ENCODE peak calls at places on chromosomes 1 and 21, in nine cellular contexts. One of them, this sample, is unnamed.

GRCh38 chr1:221766210-221766609 is 24.3 kb upstream of the DUSP10 start:
- DNase-seq in heart right ventricle: no peak
- DNase-seq in upper lobe of right lung: no peak
- DNase-seq in stomach: no peak
- DNase-seq in psoas muscle: no peak
- DNase-seq in BE2C: no peak
- DNase-seq in epithelial cell of esophagus: no peak
- DNase-seq in mesenchymal stem cell: peak; percentile 17
- DNase-seq in AG04450: peak; percentile 59
- DNase-seq in this sample: no peak

GRCh38 chr1:238675241-238675640 is 711.1 kb upstream of the CHRM3 start:
- DNase-seq in heart right ventricle: no peak
- DNase-seq in upper lobe of right lung: no peak
- DNase-seq in stomach: no peak
- DNase-seq in psoas muscle: no peak
- DNase-seq in BE2C: no peak
- DNase-seq in epithelial cell of esophagus: no peak
- DNase-seq in mesenchymal stem cell: no peak
- DNase-seq in AG04450: no peak
- DNase-seq in this sample: no peak

GRCh38 chr21:33229099-33229775 is 501 bp upstream of the IFNAR2 start:
- DNase-seq in heart right ventricle: no peak
- DNase-seq in upper lobe of right lung: no peak
- DNase-seq in stomach: no peak
- DNase-seq in psoas muscle: no peak
- DNase-seq in BE2C: no peak
- DNase-seq in epithelial cell of esophagus: no peak
- DNase-seq in mesenchymal stem cell: no peak
- DNase-seq in AG04450: no peak
- DNase-seq in this sample: no peak

GRCh38 chr1:192053661-192054060 is 104.6 kb upstream of the RGS18 start:
- DNase-seq in heart right ventricle: no peak
- DNase-seq in upper lobe of right lung: no peak
- DNase-seq in stomach: no peak
- DNase-seq in psoas muscle: no peak
- DNase-seq in BE2C: no peak
- DNase-seq in epithelial cell of esophagus: no peak
- DNase-seq in mesenchymal stem cell: no peak
- DNase-seq in AG04450: no peak
- DNase-seq in this sample: no peak

GRCh38 chr21:23740463-23740862 is 1866.8 kb downstream of the MRPL39 start:
- DNase-seq in heart right ventricle: no peak
- DNase-seq in upper lobe of right lung: no peak
- DNase-seq in stomach: no peak
- DNase-seq in psoas muscle: no peak
- DNase-seq in BE2C: no peak
- DNase-seq in epithelial cell of esophagus: no peak
- DNase-seq in mesenchymal stem cell: no peak
- DNase-seq in AG04450: no peak
- DNase-seq in this sample: no peak

GRCh38 chr1:222064388-222065201 is 322.7 kb upstream of the DUSP10 start:
- DNase-seq in heart right ventricle: no peak
- DNase-seq in upper lobe of right lung: no peak
- DNase-seq in stomach: no peak
- DNase-seq in psoas muscle: no peak
- DNase-seq in BE2C: peak; percentile 35
- DNase-seq in epithelial cell of esophagus: peak; percentile 41
- DNase-seq in mesenchymal stem cell: peak; percentile 87
- DNase-seq in AG04450: peak; percentile 61
- DNase-seq in this sample: no peak

GRCh38 chr1:161258439-161259386 is at the start of gene PCP4L1:
- DNase-seq in heart right ventricle: peak; percentile 41
- DNase-seq in upper lobe of right lung: peak; percentile 84
- DNase-seq in stomach: peak; percentile 65
- DNase-seq in psoas muscle: peak; percentile 46
- DNase-seq in BE2C: peak; percentile 66
- DNase-seq in epithelial cell of esophagus: peak; percentile 71
- DNase-seq in mesenchymal stem cell: peak; percentile 45
- DNase-seq in AG04450: no peak
- DNase-seq in this sample: no peak

GRCh38 chr1:24805534-24806301 is 60.5 kb downstream of the CLIC4 start:
- DNase-seq in heart right ventricle: peak; percentile 40
- DNase-seq in upper lobe of right lung: no peak
- DNase-seq in stomach: no peak
- DNase-seq in psoas muscle: no peak
- DNase-seq in BE2C: no peak
- DNase-seq in epithelial cell of esophagus: peak; percentile 89
- DNase-seq in mesenchymal stem cell: peak; percentile 86
- DNase-seq in AG04450: peak; percentile 42
- DNase-seq in this sample: no peak

GRCh38 chr1:197519741-197520334 is 251.8 kb downstream of the CRB1 start:
- DNase-seq in heart right ventricle: no peak
- DNase-seq in upper lobe of right lung: no peak
- DNase-seq in stomach: no peak
- DNase-seq in psoas muscle: no peak
- DNase-seq in BE2C: no peak
- DNase-seq in epithelial cell of esophagus: peak; percentile 18
- DNase-seq in mesenchymal stem cell: peak; percentile 37
- DNase-seq in AG04450: no peak
- DNase-seq in this sample: no peak

GRCh38 chr1:29084196-29084521 is 39.5 kb downstream of the TMEM200B start:
- DNase-seq in heart right ventricle: no peak
- DNase-seq in upper lobe of right lung: no peak
- DNase-seq in stomach: no peak
- DNase-seq in psoas muscle: no peak
- DNase-seq in BE2C: no peak
- DNase-seq in epithelial cell of esophagus: no peak
- DNase-seq in mesenchymal stem cell: no peak
- DNase-seq in AG04450: no peak
- DNase-seq in this sample: no peak

GRCh38 chr1:7549277-7549676 is 221.8 kb upstream of the VAMP3 start:
- DNase-seq in heart right ventricle: no peak
- DNase-seq in upper lobe of right lung: peak; percentile 52
- DNase-seq in stomach: no peak
- DNase-seq in psoas muscle: no peak
- DNase-seq in BE2C: no peak
- DNase-seq in epithelial cell of esophagus: peak; percentile 87
- DNase-seq in mesenchymal stem cell: peak; percentile 87
- DNase-seq in AG04450: no peak
- DNase-seq in this sample: peak; percentile 67

GRCh38 chr1:113388621-113389355 is 1.5 kb upstream of the MAGI3 start:
- DNase-seq in heart right ventricle: peak; percentile 42
- DNase-seq in upper lobe of right lung: no peak
- DNase-seq in stomach: peak; percentile 53
- DNase-seq in psoas muscle: no peak
- DNase-seq in BE2C: peak; percentile 91
- DNase-seq in epithelial cell of esophagus: peak; percentile 48
- DNase-seq in mesenchymal stem cell: peak; percentile 18
- DNase-seq in AG04450: no peak
- DNase-seq in this sample: no peak

GRCh38 chr1:232134365-232134764 is 495.6 kb downstream of the SIPA1L2 start:
- DNase-seq in heart right ventricle: no peak
- DNase-seq in upper lobe of right lung: no peak
- DNase-seq in stomach: no peak
- DNase-seq in psoas muscle: no peak
- DNase-seq in BE2C: no peak
- DNase-seq in epithelial cell of esophagus: no peak
- DNase-seq in mesenchymal stem cell: no peak
- DNase-seq in AG04450: no peak
- DNase-seq in this sample: no peak

GRCh38 chr1:67559222-67559700 is 125.7 kb upstream of the GADD45A start:
- DNase-seq in heart right ventricle: peak; percentile 24
- DNase-seq in upper lobe of right lung: no peak
- DNase-seq in stomach: no peak
- DNase-seq in psoas muscle: peak; percentile 77
- DNase-seq in BE2C: peak; percentile 20
- DNase-seq in epithelial cell of esophagus: peak; percentile 58
- DNase-seq in mesenchymal stem cell: peak; percentile 44
- DNase-seq in AG04450: no peak
- DNase-seq in this sample: no peak

GRCh38 chr1:52059326-52059725 is 3.2 kb downstream of the BTF3L4 start:
- DNase-seq in heart right ventricle: no peak
- DNase-seq in upper lobe of right lung: no peak
- DNase-seq in stomach: no peak
- DNase-seq in psoas muscle: no peak
- DNase-seq in BE2C: no peak
- DNase-seq in epithelial cell of esophagus: peak; percentile 61
- DNase-seq in mesenchymal stem cell: peak; percentile 53
- DNase-seq in AG04450: no peak
- DNase-seq in this sample: no peak

GRCh38 chr1:204733289-204733688 is 47.8 kb upstream of the LRRN2 start:
- DNase-seq in heart right ventricle: no peak
- DNase-seq in upper lobe of right lung: no peak
- DNase-seq in stomach: no peak
- DNase-seq in psoas muscle: no peak
- DNase-seq in BE2C: no peak
- DNase-seq in epithelial cell of esophagus: no peak
- DNase-seq in mesenchymal stem cell: no peak
- DNase-seq in AG04450: no peak
- DNase-seq in this sample: no peak

GRCh38 chr1:97571760-97572159 is 349.1 kb downstream of the DPYD start:
- DNase-seq in heart right ventricle: no peak
- DNase-seq in upper lobe of right lung: no peak
- DNase-seq in stomach: no peak
- DNase-seq in psoas muscle: no peak
- DNase-seq in BE2C: no peak
- DNase-seq in epithelial cell of esophagus: no peak
- DNase-seq in mesenchymal stem cell: no peak
- DNase-seq in AG04450: no peak
- DNase-seq in this sample: no peak

GRCh38 chr1:178364782-178365181 is 132.0 kb downstream of the CLEC20A start:
- DNase-seq in heart right ventricle: no peak
- DNase-seq in upper lobe of right lung: no peak
- DNase-seq in stomach: no peak
- DNase-seq in psoas muscle: no peak
- DNase-seq in BE2C: no peak
- DNase-seq in epithelial cell of esophagus: no peak
- DNase-seq in mesenchymal stem cell: no peak
- DNase-seq in AG04450: no peak
- DNase-seq in this sample: no peak

GRCh38 chr1:119587328-119587727 is 60.7 kb downstream of the ZNF697 start:
- DNase-seq in heart right ventricle: no peak
- DNase-seq in upper lobe of right lung: no peak
- DNase-seq in stomach: no peak
- DNase-seq in psoas muscle: no peak
- DNase-seq in BE2C: no peak
- DNase-seq in epithelial cell of esophagus: no peak
- DNase-seq in mesenchymal stem cell: peak; percentile 66
- DNase-seq in AG04450: no peak
- DNase-seq in this sample: no peak

GRCh38 chr21:38042246-38042645 is 126.0 kb upstream of the KCNJ6 start:
- DNase-seq in heart right ventricle: no peak
- DNase-seq in upper lobe of right lung: no peak
- DNase-seq in stomach: no peak
- DNase-seq in psoas muscle: no peak
- DNase-seq in BE2C: no peak
- DNase-seq in epithelial cell of esophagus: peak; percentile 25
- DNase-seq in mesenchymal stem cell: no peak
- DNase-seq in AG04450: no peak
- DNase-seq in this sample: no peak

GRCh38 chr21:38048241-38048640 is 132.0 kb upstream of the KCNJ6 start:
- DNase-seq in heart right ventricle: no peak
- DNase-seq in upper lobe of right lung: no peak
- DNase-seq in stomach: no peak
- DNase-seq in psoas muscle: no peak
- DNase-seq in BE2C: no peak
- DNase-seq in epithelial cell of esophagus: no peak
- DNase-seq in mesenchymal stem cell: no peak
- DNase-seq in AG04450: no peak
- DNase-seq in this sample: no peak
- H3K4me3 ChIP-seq in heart right ventricle: no peak overlapping the region
- H3K4me3 ChIP-seq in upper lobe of right lung: no peak overlapping the region
- H3K4me3 ChIP-seq in stomach: no peak overlapping the region
- H3K4me3 ChIP-seq in psoas muscle: no peak overlapping the region
- H3K4me3 ChIP-seq in BE2C: no peak overlapping the region
- H3K4me3 ChIP-seq in epithelial cell of esophagus: no peak overlapping the region
- H3K4me3 ChIP-seq in mesenchymal stem cell: no peak overlapping the region
- H3K4me3 ChIP-seq in AG04450: no peak overlapping the region
- H3K4me3 ChIP-seq in this sample: no peak overlapping the region

DNA sequence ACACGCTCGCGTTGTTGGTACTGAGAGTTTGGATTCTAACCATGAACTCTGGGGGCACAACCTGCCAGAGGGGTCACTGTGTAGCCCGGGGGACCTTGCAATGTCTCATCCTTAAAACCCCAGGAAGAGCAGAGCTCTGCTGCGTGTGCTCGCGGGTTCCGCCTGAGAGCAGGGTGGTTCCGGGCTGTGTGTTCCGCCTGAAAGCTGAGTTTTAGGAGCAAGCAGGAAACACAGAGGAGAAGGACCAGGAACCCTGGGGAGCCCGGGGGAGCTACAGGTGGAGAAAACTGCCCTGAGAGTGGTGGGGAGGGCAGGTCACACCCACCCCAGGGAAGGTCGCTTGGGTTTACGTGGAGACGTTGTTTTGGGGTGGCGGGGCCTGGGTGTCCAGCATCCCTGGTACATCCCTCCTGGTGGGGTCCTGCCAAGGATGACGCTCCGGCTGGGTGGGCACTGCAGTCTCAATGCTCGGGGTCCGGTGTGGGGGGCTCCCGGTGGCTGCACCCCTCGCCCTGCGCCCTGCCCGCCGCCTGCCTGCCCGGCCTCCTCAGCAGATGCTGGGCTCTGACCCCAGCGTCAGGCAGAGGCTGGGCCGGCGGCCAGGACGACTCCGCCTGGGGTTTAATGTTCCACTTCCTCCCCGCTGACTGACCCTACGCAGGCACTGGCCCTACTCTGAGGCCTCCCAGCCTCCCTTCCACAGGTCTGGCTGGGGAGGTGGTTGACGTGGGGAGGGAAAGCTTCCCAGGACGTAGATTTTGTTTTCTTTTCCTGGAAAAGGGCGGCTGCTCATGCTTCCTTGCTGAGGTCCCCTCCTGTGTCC is 17.2 kb upstream of the C1orf159 start:
- DNase-seq in heart right ventricle: peak; percentile 54
- DNase-seq in upper lobe of right lung: no peak
- DNase-seq in stomach: peak; percentile 96
- DNase-seq in psoas muscle: peak; percentile 76
- DNase-seq in BE2C: no peak
- DNase-seq in epithelial cell of esophagus: no peak
- DNase-seq in mesenchymal stem cell: no peak
- DNase-seq in AG04450: no peak
- DNase-seq in this sample: no peak
- H3K4me3 ChIP-seq in heart right ventricle: no peak overlapping the region
- H3K4me3 ChIP-seq in upper lobe of right lung: no peak overlapping the region
- H3K4me3 ChIP-seq in stomach: no peak overlapping the region
- H3K4me3 ChIP-seq in psoas muscle: no peak overlapping the region
- H3K4me3 ChIP-seq in BE2C: no peak overlapping the region
- H3K4me3 ChIP-seq in epithelial cell of esophagus: no peak overlapping the region
- H3K4me3 ChIP-seq in mesenchymal stem cell: peak overlapping the region; percentile 16
- H3K4me3 ChIP-seq in AG04450: no peak overlapping the region
- H3K4me3 ChIP-seq in this sample: no peak overlapping the region

GRCh38 chr21:45357436-45358260 is 47.3 kb upstream of the COL18A1 start:
- DNase-seq in heart right ventricle: peak; percentile 75
- DNase-seq in upper lobe of right lung: no peak
- DNase-seq in stomach: peak; percentile 60
- DNase-seq in psoas muscle: peak; percentile 75
- DNase-seq in BE2C: no peak
- DNase-seq in epithelial cell of esophagus: peak; percentile 24
- DNase-seq in mesenchymal stem cell: no peak
- DNase-seq in AG04450: no peak
- DNase-seq in this sample: no peak
- H3K4me3 ChIP-seq in heart right ventricle: peak overlapping the region; percentile 3
- H3K4me3 ChIP-seq in upper lobe of right lung: no peak overlapping the region
- H3K4me3 ChIP-seq in stomach: no peak overlapping the region
- H3K4me3 ChIP-seq in psoas muscle: no peak overlapping the region
- H3K4me3 ChIP-seq in BE2C: no peak overlapping the region
- H3K4me3 ChIP-seq in epithelial cell of esophagus: no peak overlapping the region
- H3K4me3 ChIP-seq in mesenchymal stem cell: no peak overlapping the region
- H3K4me3 ChIP-seq in AG04450: no peak overlapping the region
- H3K4me3 ChIP-seq in this sample: no peak overlapping the region

GRCh38 chr1:18947570-18947969 is 8.9 kb downstream of the IFFO2 start:
- DNase-seq in heart right ventricle: no peak
- DNase-seq in upper lobe of right lung: no peak
- DNase-seq in stomach: no peak
- DNase-seq in psoas muscle: no peak
- DNase-seq in BE2C: no peak
- DNase-seq in epithelial cell of esophagus: no peak
- DNase-seq in mesenchymal stem cell: no peak
- DNase-seq in AG04450: no peak
- DNase-seq in this sample: no peak
- H3K4me3 ChIP-seq in heart right ventricle: no peak overlapping the region
- H3K4me3 ChIP-seq in upper lobe of right lung: no peak overlapping the region
- H3K4me3 ChIP-seq in stomach: no peak overlapping the region
- H3K4me3 ChIP-seq in psoas muscle: no peak overlapping the region
- H3K4me3 ChIP-seq in BE2C: no peak overlapping the region
- H3K4me3 ChIP-seq in epithelial cell of esophagus: no peak overlapping the region
- H3K4me3 ChIP-seq in mesenchymal stem cell: no peak overlapping the region
- H3K4me3 ChIP-seq in AG04450: no peak overlapping the region
- H3K4me3 ChIP-seq in this sample: peak overlapping the region; percentile 38

This sample was measured in keratinocyte.